ENCODE peak calls at places on chromosome 5, in seven cellular contexts. K is stimulated activated CD4-positive, alpha-beta T cell treated with anti-CD3 and anti-CD28 coated beads, Interleukin-4, amount 100 ng/mL, for 4 hours; H is PC-3; C is putamen; N is AG09319; U is anterior cingulate cortex; F is NCI-H1092 treated with DMSO at 0.1 percent for 48 hours. D is an unnamed sample.

GRCh38 chr5:88203977-88204735 is 64.5 kb downstream of the TMEM161B start:
- DNase-seq in K (no peak), H (no peak), C (peak), N (no peak), U (no peak), F (peak), D (no peak)

GRCh38 chr5:126970517-126971017 is 59.8 kb downstream of the MARCHF3 start:
- DNase-seq in K (no peak), H (peak), C (no peak), N (peak), U (no peak), F (no peak), D (peak)

GRCh38 chr5:158640581-158640980 is 459.1 kb downstream of the EBF1 start:
- DNase-seq in K (no peak), H (peak), C (no peak), N (no peak), U (no peak), F (no peak), D (no peak)

GRCh38 chr5:148697177-148697820 is 43.0 kb upstream of the HTR4 start:
- DNase-seq in K (no peak), H (peak), C (no peak), N (no peak), U (no peak), F (no peak), D (no peak)

GRCh38 chr5:141868541-141868940 is 9.7 kb downstream of the PCDH1 start:
- DNase-seq in K (no peak), H (no peak), C (no peak), N (no peak), U (no peak), F (no peak), D (no peak)

GRCh38 chr5:132446621-132447020 is 44.0 kb downstream of the IRF1 start:
- DNase-seq in K (no peak), H (no peak), C (peak), N (peak), U (peak), F (peak), D (no peak)

GRCh38 chr5:62282951-62283446 is 23.0 kb upstream of the KIF2A start:
- DNase-seq in K (no peak), H (no peak), C (no peak), N (no peak), U (no peak), F (no peak), D (no peak)

GRCh38 chr5:58439094-58439644 is 20.7 kb downstream of the PLK2 start:
- DNase-seq in K (no peak), H (no peak), C (no peak), N (no peak), U (no peak), F (no peak), D (no peak)

GRCh38 chr5:124402144-124402581 is 344.3 kb downstream of the ZNF608 start:
- DNase-seq in K (no peak), H (peak), C (no peak), N (peak), U (no peak), F (no peak), D (no peak)

GRCh38 chr5:141822134-141822533 is 56.1 kb downstream of the PCDH1 start:
- DNase-seq in K (no peak), H (no peak), C (no peak), N (peak), U (peak), F (no peak), D (no peak)

GRCh38 chr5:151699071-151699901 is 12.6 kb upstream of the SPARC start:
- DNase-seq in K (no peak), H (peak), C (no peak), N (peak), U (peak), F (no peak), D (peak)

GRCh38 chr5:98907951-98908350 is 20.9 kb downstream of the CHD1 start:
- DNase-seq in K (no peak), H (no peak), C (no peak), N (no peak), U (no peak), F (no peak), D (no peak)

GRCh38 chr5:42491699-42492098 is 68.5 kb downstream of the GHR start:
- DNase-seq in K (no peak), H (no peak), C (no peak), N (no peak), U (no peak), F (no peak), D (no peak)

GRCh38 chr5:31674371-31674770 is 35.4 kb downstream of the PDZD2 start:
- DNase-seq in K (no peak), H (no peak), C (no peak), N (no peak), U (no peak), F (no peak), D (no peak)

GRCh38 chr5:16886366-16886736 is 49.7 kb downstream of the MYO10 start:
- DNase-seq in K (no peak), H (no peak), C (no peak), N (no peak), U (no peak), F (no peak), D (no peak)

GRCh38 chr5:87120518-87121314 is 147.0 kb upstream of the RASA1 start:
- DNase-seq in K (no peak), H (peak), C (no peak), N (peak), U (no peak), F (no peak), D (no peak)

D was measured in smooth muscle cell of the brain vasculature.